ENCODE peak calls at places on chromosome 2, in ten cellular contexts. J is tibial artery; N is activated naive CD4-positive, alpha-beta T cell; B is stimulated activated CD8-positive, alpha-beta memory T cell treated with anti-CD3 and anti-CD28 coated beads, Interleukin-12 subunit alpha, Interleukin-12 subunit beta, amount 100 ng/mL, for 1 hour; P is fibroblast of lung; U is T1000; V is GM12892; Z is mammary epithelial cell; R is GM19239; H is effector CD8-positive, alpha-beta T cell. K is an unnamed sample.

GRCh38 chr2:221649045-221649444 is 76.9 kb upstream of the EPHA4 start:
- DNase-seq in Z (no peak), V (no peak), R (no peak), U (no peak), B (no peak), H (no peak), N (no peak), J (peak), P (peak), K (no peak)

GRCh38 chr2:203498161-203498560 is 36.9 kb downstream of the RAPH1 start:
- DNase-seq in Z (peak), N (no peak), R (no peak), P (peak), U (no peak), H (no peak), V (no peak), B (no peak), J (no peak), K (no peak)

GRCh38 chr2:195038158-195038557 is 618.9 kb upstream of the SLC39A10 start:
- DNase-seq in B (no peak), P (no peak), J (no peak), V (no peak), Z (no peak), R (no peak), U (no peak), N (no peak), H (no peak), K (no peak)

GRCh38 chr2:119546446-119546765 is 2.2 kb downstream of the CFAP221 start:
- DNase-seq in P (no peak), J (no peak), V (no peak), U (no peak), H (no peak), R (no peak), N (no peak), B (no peak), Z (no peak), K (no peak)

GRCh38 chr2:136381722-136382633 is 264.0 kb upstream of the CXCR4 start:
- DNase-seq in Z (no peak), N (peak), B (peak), J (no peak), U (no peak), V (peak), P (no peak), R (peak), H (peak), K (no peak)

GRCh38 chr2:30684996-30685395 is 122.2 kb downstream of the CAPN13 start:
- DNase-seq in N (no peak), V (no peak), B (no peak), R (no peak), Z (no peak), U (no peak), P (no peak), J (no peak), H (no peak), K (no peak)

GRCh38 chr2:232523682-232524597 is 2.0 kb upstream of the CHRND start:
- DNase-seq in J (no peak), Z (peak), R (peak), H (no peak), B (no peak), V (no peak), U (no peak), P (peak), N (no peak), K (peak)

GRCh38 chr2:129761569-129762021 is 217.9 kb upstream of the RAB6C start:
- DNase-seq in R (no peak), N (no peak), V (no peak), Z (no peak), J (no peak), H (no peak), U (no peak), P (no peak), B (no peak), K (no peak)

GRCh38 chr2:240640939-240641338 is 15.7 kb downstream of the GPR35 start:
- DNase-seq in Z (peak), J (no peak), R (no peak), H (no peak), U (no peak), P (peak), B (no peak), N (no peak), V (peak), K (no peak)

GRCh38 chr2:112317303-112318158 is 42.1 kb downstream of the ZC3H6 start:
- DNase-seq in J (no peak), Z (no peak), R (no peak), U (no peak), N (no peak), B (no peak), H (no peak), P (peak), V (no peak), K (no peak)

GRCh38 chr2:206311026-206311425 is 36.6 kb downstream of the ZDBF2 start:
- DNase-seq in V (no peak), Z (no peak), P (no peak), N (no peak), R (no peak), H (no peak), J (no peak), U (no peak), B (no peak), K (no peak)

GRCh38 chr2:107276034-107276433 is 390.1 kb upstream of the ST6GAL2 start:
- DNase-seq in J (no peak), H (no peak), Z (no peak), V (no peak), N (no peak), B (no peak), R (no peak), U (no peak), P (no peak), K (no peak)

GRCh38 chr2:113762377-113763118 is 6.1 kb upstream of the SLC35F5 start:
- DNase-seq in H (no peak), Z (peak), R (no peak), N (no peak), P (peak), B (no peak), U (no peak), J (no peak), V (no peak), K (no peak)

GRCh38 chr2:99072556-99072955 is 69.0 kb upstream of the C2orf15 start:
- DNase-seq in Z (peak), U (no peak), N (no peak), P (no peak), J (no peak), R (no peak), V (no peak), B (no peak), H (no peak), K (no peak)

GRCh38 chr2:197011777-197012641 is 85.5 kb upstream of the PGAP1 start:
- DNase-seq in V (no peak), Z (peak), U (no peak), H (no peak), N (no peak), J (no peak), B (no peak), R (peak), P (peak), K (peak)

GRCh38 chr2:237501892-237502513 is 15.0 kb downstream of the MLPH start:
- DNase-seq in Z (no peak), U (no peak), R (no peak), B (no peak), V (no peak), N (no peak), H (no peak), J (no peak), P (peak), K (no peak)

GRCh38 chr2:26086155-26086634 is 52.3 kb downstream of the RAB10 start:
- DNase-seq in H (no peak), J (no peak), P (peak), B (no peak), N (no peak), V (no peak), Z (peak), R (no peak), U (no peak), K (no peak)

GRCh38 chr2:113980946-113981345 is 91.1 kb downstream of the ACTR3 start:
- DNase-seq in B (no peak), R (no peak), H (no peak), U (no peak), P (no peak), N (no peak), Z (peak), J (peak), V (no peak), K (no peak)

GRCh38 chr2:144094408-144095151 is 425.3 kb downstream of the ZEB2 start:
- DNase-seq in J (no peak), N (no peak), R (no peak), P (no peak), Z (no peak), V (no peak), B (no peak), U (no peak), H (no peak), K (no peak)

GRCh38 chr2:26559044-26559405 is 81.1 kb upstream of the OTOF start:
- DNase-seq in V (no peak), R (no peak), U (no peak), J (no peak), N (no peak), P (no peak), H (no peak), B (no peak), Z (no peak), K (no peak)

GRCh38 chr2:32357545-32358482 is 991 bp downstream of the BIRC6 start:
- DNase-seq in P (peak), N (peak), J (peak), H (no peak), B (peak), V (peak), R (no peak), Z (peak), U (no peak), K (peak)

GRCh38 chr2:241982711-241983570 is 113.4 kb downstream of the RTP5 start:
- DNase-seq in U (no peak), R (no peak), B (no peak), V (no peak), Z (no peak), P (no peak), H (no peak), J (no peak), N (no peak), K (no peak)

GRCh38 chr2:6760132-6760531 is 105.6 kb downstream of the CMPK2 start:
- DNase-seq in V (no peak), Z (no peak), U (no peak), N (no peak), J (no peak), H (no peak), B (no peak), R (no peak), P (no peak), K (no peak)

GRCh38 chr2:215684448-215685217 is 248.8 kb upstream of the FN1 start:
- DNase-seq in H (no peak), R (no peak), U (no peak), P (peak), N (no peak), Z (peak), V (no peak), J (no peak), B (no peak), K (no peak)

GRCh38 chr2:116510117-116510671 is 1304.3 kb upstream of the DDX18 start:
- DNase-seq in U (peak), J (no peak), R (no peak), B (no peak), N (no peak), P (no peak), H (no peak), Z (no peak), V (no peak), K (no peak)

GRCh38 chr2:128607981-128608506 is 289.4 kb upstream of the HS6ST1 start:
- DNase-seq in J (no peak), U (no peak), Z (no peak), N (no peak), H (no peak), B (no peak), P (no peak), R (no peak), V (no peak), K (no peak)

GRCh38 chr2:32825291-32825712 is 121.5 kb upstream of the LTBP1 start:
- DNase-seq in H (no peak), R (no peak), J (peak), Z (peak), U (no peak), V (no peak), N (no peak), P (peak), B (no peak), K (no peak)

GRCh38 chr2:47024046-47024445 is 108.4 kb upstream of the MCFD2 start:
- DNase-seq in P (no peak), V (no peak), R (no peak), N (no peak), Z (no peak), H (no peak), U (no peak), J (peak), B (no peak), K (no peak)

GRCh38 chr2:10811552-10811951 is 1.0 kb downstream of the PDIA6 start:
- DNase-seq in Z (no peak), R (no peak), U (no peak), H (no peak), P (no peak), N (no peak), J (no peak), B (no peak), V (no peak), K (no peak)

GRCh38 chr2:220434365-220434764 is 806.9 kb downstream of the SLC4A3 start:
- DNase-seq in P (peak), V (no peak), Z (peak), J (no peak), U (peak), N (no peak), B (no peak), R (no peak), H (no peak), K (no peak)

GRCh38 chr2:240626531-240627300 is 1.4 kb downstream of the GPR35 start:
- DNase-seq in Z (no peak), R (no peak), P (no peak), U (no peak), V (no peak), N (no peak), J (peak), B (no peak), H (no peak), K (no peak)

GRCh38 chr2:121297217-121297830 is 12.3 kb upstream of the TFCP2L1 start:
- DNase-seq in N (no peak), V (no peak), J (no peak), R (no peak), P (peak), U (no peak), H (no peak), B (no peak), Z (no peak), K (no peak)

K was measured in GM12891.